ENCODE peak calls at places on chromosome 12, in seven cellular contexts. H, G, S, D, R, T and N are unnamed samples.

GRCh38 chr12:52307836-52308806 is 13.1 kb downstream of the KRT83 start:
- DNase-seq in H (no peak), G (peak), S (peak), D (no peak), R (peak), T (peak), N (no peak)

GRCh38 chr12:94806617-94807016 is 156.3 kb upstream of the TMCC3 start:
- DNase-seq in H (no peak), G (no peak), S (no peak), D (no peak), R (no peak), T (no peak), N (no peak)

GRCh38 chr12:69059465-69060457 is 126.8 kb upstream of the CPM start:
- DNase-seq in H (no peak), G (no peak), S (no peak), D (no peak), R (no peak), T (no peak), N (no peak)

GRCh38 chr12:119692410-119692809 is 24.5 kb downstream of the PRKAB1 start:
- DNase-seq in H (no peak), G (no peak), S (no peak), D (no peak), R (no peak), T (no peak), N (no peak)

GRCh38 chr12:107349008-107349747 is 255.8 kb upstream of the CRY1 start:
- DNase-seq in H (no peak), G (peak), S (peak), D (peak), R (no peak), T (no peak), N (peak)

GRCh38 chr12:132580701-132581292 is 29.6 kb downstream of the LRCOL1 start:
- DNase-seq in H (no peak), G (no peak), S (no peak), D (no peak), R (no peak), T (no peak), N (no peak)

GRCh38 chr12:32069731-32070130 is 36.9 kb upstream of the BICD1 start:
- DNase-seq in H (no peak), G (no peak), S (no peak), D (no peak), R (no peak), T (no peak), N (no peak)

GRCh38 chr12:3002636-3003035 is 43.4 kb downstream of the TEAD4 start:
- DNase-seq in H (no peak), G (no peak), S (no peak), D (no peak), R (no peak), T (no peak), N (no peak)

GRCh38 chr12:53172352-53172751 is 8.2 kb upstream of the ZNF740 start:
- DNase-seq in H (no peak), G (no peak), S (no peak), D (no peak), R (no peak), T (no peak), N (no peak)

GRCh38 chr12:1099158-1099557 is 108.1 kb downstream of the ERC1 start:
- DNase-seq in H (no peak), G (peak), S (no peak), D (no peak), R (no peak), T (no peak), N (no peak)

GRCh38 chr12:115337693-115338543 is 653.9 kb upstream of the TBX3 start:
- DNase-seq in H (no peak), G (no peak), S (no peak), D (peak), R (no peak), T (no peak), N (no peak)
- TF ChIP-seq CTCF in H (no peak), G (no peak), S (no peak), D (no peak), R (no peak), T (no peak), N (no peak)

GRCh38 chr12:50167026-50167742 is at the start of gene CERS5:
- DNase-seq in H (peak), G (peak), S (peak), D (peak), R (peak), T (peak), N (peak)
- TF ChIP-seq CTCF in H (peak), G (peak), S (peak), D (no peak), R (peak), T (no peak), N (no peak)

GRCh38 chr12:102026728-102027127 is 35.1 kb downstream of the WASHC3 start:
- DNase-seq in H (no peak), G (peak), S (no peak), D (no peak), R (no peak), T (no peak), N (no peak)
- TF ChIP-seq CTCF in H (no peak), G (no peak), S (no peak), D (no peak), R (peak), T (no peak), N (no peak)

DNA sequence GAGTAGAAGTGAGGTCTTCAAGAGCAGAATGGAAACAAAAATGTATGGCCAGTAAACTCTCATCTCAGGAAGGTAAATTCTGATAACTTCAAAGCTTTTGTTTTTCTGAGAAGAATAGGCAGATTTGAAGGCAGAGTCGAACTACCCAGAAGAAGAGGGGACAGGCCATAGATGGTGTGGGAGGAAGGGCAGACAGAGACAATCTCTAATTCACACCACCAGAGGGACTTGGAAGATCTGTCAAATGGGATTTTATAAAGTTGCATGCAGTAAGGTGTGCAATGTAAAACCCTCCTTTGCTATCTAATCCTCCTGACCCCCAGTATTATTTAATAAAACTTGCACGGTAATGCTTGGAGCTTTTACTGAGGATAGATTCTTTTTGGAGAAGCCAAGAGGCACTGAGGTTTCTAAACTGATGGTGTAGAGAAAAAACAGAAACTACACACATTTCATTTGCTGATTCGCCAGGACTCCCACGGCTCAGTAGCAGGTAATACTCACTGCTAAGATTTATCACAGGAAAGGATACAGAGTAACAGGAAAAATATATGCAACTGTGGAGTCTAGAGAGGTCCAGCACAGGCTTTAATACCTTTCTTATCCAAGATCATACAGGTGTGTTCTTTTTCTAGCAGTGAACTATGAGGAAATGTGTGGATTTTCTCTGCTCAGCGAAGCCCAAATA is 18.3 kb downstream of the SLC38A2 start:
- DNase-seq in H (no peak), G (no peak), S (no peak), D (no peak), R (no peak), T (no peak), N (no peak)
- TF ChIP-seq CTCF in H (no peak), G (peak), S (no peak), D (no peak), R (no peak), T (no peak), N (no peak)

GRCh38 chr12:104683831-104684503 is 227.2 kb downstream of the CHST11 start:
- DNase-seq in H (no peak), G (no peak), S (no peak), D (no peak), R (no peak), T (no peak), N (no peak)
- TF ChIP-seq CTCF in H (no peak), G (no peak), S (no peak), D (no peak), R (no peak), T (no peak), N (no peak)

DNA sequence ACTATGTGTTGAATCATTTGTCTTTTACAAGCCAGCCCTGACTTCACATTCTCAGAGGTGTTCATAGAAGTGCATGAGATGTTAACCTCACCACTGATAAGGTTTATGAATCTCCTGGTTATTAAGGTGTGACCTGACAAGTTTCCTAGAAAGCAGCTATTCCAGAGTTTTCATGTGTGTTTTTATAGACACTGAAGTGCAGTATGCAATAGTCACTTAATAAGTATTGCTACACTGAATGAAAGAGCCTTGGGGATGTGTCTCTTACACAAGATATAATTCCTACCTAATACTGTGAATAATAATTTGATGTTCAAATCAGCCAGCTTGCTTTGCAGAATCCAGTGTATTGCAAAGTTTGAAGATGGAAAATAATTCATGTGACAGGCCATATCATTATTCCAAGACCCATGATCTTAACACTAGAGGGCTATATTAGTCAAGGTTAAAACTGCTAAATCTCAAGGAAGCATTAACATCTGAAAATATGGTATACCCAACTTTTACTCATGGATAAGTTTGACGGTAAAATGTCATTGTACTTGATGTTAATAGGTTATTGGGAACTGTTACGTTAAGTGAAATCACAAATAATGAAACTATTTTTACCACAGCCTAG is 13.0 kb downstream of the SLC25A3 start:
- DNase-seq in H (no peak), G (no peak), S (no peak), D (no peak), R (no peak), T (no peak), N (no peak)
- TF ChIP-seq CTCF in H (no peak), G (no peak), S (no peak), D (no peak), R (no peak), T (no peak), N (peak)

GRCh38 chr12:4322789-4323188 is 1.8 kb downstream of the TIGAR start:
- DNase-seq in H (no peak), G (no peak), S (no peak), D (no peak), R (no peak), T (no peak), N (no peak)

GRCh38 chr12:4324366-4324765 is 3.4 kb downstream of the TIGAR start:
- DNase-seq in H (no peak), G (no peak), S (no peak), D (no peak), R (no peak), T (peak), N (no peak)

GRCh38 chr12:4323400-4323799 is 2.4 kb downstream of the TIGAR start:
- DNase-seq in H (no peak), G (no peak), S (no peak), D (no peak), R (no peak), T (no peak), N (no peak)

GRCh38 chr12:4327293-4327692 is 6.3 kb downstream of the TIGAR start:
- DNase-seq in H (no peak), G (no peak), S (no peak), D (no peak), R (no peak), T (no peak), N (no peak)

GRCh38 chr12:4325984-4326383 is 5.0 kb downstream of the TIGAR start:
- DNase-seq in H (no peak), G (no peak), S (no peak), D (no peak), R (no peak), T (no peak), N (no peak)
- TF ChIP-seq CTCF in H (no peak), G (no peak), S (no peak), D (no peak), R (no peak), T (no peak), N (no peak)

GRCh38 chr12:122834229-122834920 is 882 bp upstream of the HIP1R start:
- DNase-seq in H (no peak), G (peak), S (peak), D (peak), R (peak), T (no peak), N (peak)
- TF ChIP-seq CTCF in H (no peak), G (peak), S (no peak), D (no peak), R (no peak), T (no peak), N (no peak)